ENCODE peak calls at places on chromosomes 12 and 14, in eight cellular contexts. Y, W, V, U, S, I, N and Q are unnamed samples.

GRCh38 chr12:46964496-46965098 is 114.8 kb upstream of the PCED1B start:
- DNase-seq in W (no peak), I (peak), Y (no peak), N (no peak), S (no peak), U (no peak), V (peak), Q (peak)

GRCh38 chr12:128557231-128557630 is 266.5 kb downstream of the SLC15A4 start:
- DNase-seq in S (no peak), N (no peak), I (no peak), Y (peak), V (no peak), U (no peak), W (no peak), Q (no peak)

GRCh38 chr14:80664576-80664975 is 277.0 kb downstream of the CEP128 start:
- DNase-seq in Y (no peak), S (no peak), N (no peak), V (peak), W (no peak), U (no peak), I (no peak), Q (no peak)

GRCh38 chr14:59262717-59263469 is 74.4 kb downstream of the DAAM1 start:
- DNase-seq in Y (no peak), I (no peak), W (peak), N (no peak), S (no peak), U (no peak), V (no peak), Q (peak)

GRCh38 chr12:56631790-56632700 is 1.9 kb upstream of the BAZ2A start:
- DNase-seq in N (peak), U (peak), V (peak), S (peak), Y (peak), I (peak), W (peak), Q (peak)

GRCh38 chr14:39431416-39432178 is 636 bp downstream of the FBXO33 start:
- DNase-seq in S (peak), Y (peak), N (peak), U (peak), W (peak), V (peak), I (peak), Q (peak)

GRCh38 chr14:103775506-103775905 is 59.9 kb downstream of the ZFYVE21 start:
- DNase-seq in U (no peak), Y (no peak), S (no peak), V (no peak), W (no peak), N (no peak), I (no peak), Q (no peak)

GRCh38 chr12:19988457-19988856 is 379.9 kb upstream of the PDE3A start:
- DNase-seq in U (no peak), I (no peak), N (no peak), V (no peak), Y (no peak), S (no peak), W (no peak), Q (no peak)

GRCh38 chr14:39875028-39875427 is 442.8 kb upstream of the FBXO33 start:
- DNase-seq in Y (no peak), I (no peak), V (no peak), S (no peak), U (no peak), N (no peak), W (no peak), Q (no peak)

GRCh38 chr12:119808441-119808840 is 68.7 kb downstream of the CIT start:
- DNase-seq in U (no peak), N (no peak), I (no peak), V (peak), S (no peak), W (no peak), Y (no peak), Q (no peak)

GRCh38 chr14:45212231-45212630 is 40.8 kb downstream of the MIS18BP1 start:
- DNase-seq in N (no peak), U (no peak), S (no peak), I (no peak), V (no peak), Y (no peak), W (no peak), Q (peak)

GRCh38 chr12:91778091-91778819 is 367.4 kb downstream of the BTG1 start:
- DNase-seq in S (no peak), I (no peak), V (no peak), U (peak), Y (no peak), N (no peak), W (no peak), Q (no peak)

GRCh38 chr12:29073631-29074239 is 75.3 kb upstream of the FAR2 start:
- DNase-seq in I (peak), U (peak), W (peak), S (no peak), N (no peak), Y (peak), V (peak), Q (no peak)

GRCh38 chr14:80313806-80314205 is 102.5 kb upstream of the DIO2 start:
- DNase-seq in N (no peak), I (no peak), V (no peak), W (no peak), Y (no peak), S (no peak), U (no peak), Q (no peak)

GRCh38 chr12:120905856-120906384 is 1.8 kb upstream of the SPPL3 start:
- DNase-seq in I (no peak), V (no peak), Y (no peak), N (no peak), W (no peak), S (no peak), U (no peak), Q (no peak)

GRCh38 chr14:77615231-77616132 is 955 bp downstream of the SPTLC2 start:
- DNase-seq in W (peak), I (peak), N (no peak), S (peak), Y (peak), V (peak), U (peak), Q (no peak)

GRCh38 chr14:75113932-75114539 is 12.8 kb downstream of the NEK9 start:
- DNase-seq in W (no peak), U (peak), N (no peak), Y (no peak), S (peak), V (no peak), I (peak), Q (no peak)

GRCh38 chr14:63220526-63220925 is 16.3 kb downstream of the RHOJ start:
- DNase-seq in Y (no peak), N (no peak), V (no peak), U (no peak), W (no peak), I (no peak), S (no peak), Q (no peak)

GRCh38 chr12:43208627-43209026 is 343.4 kb downstream of the ADAMTS20 start:
- DNase-seq in S (no peak), W (no peak), U (no peak), V (no peak), N (no peak), Y (no peak), I (no peak), Q (no peak)

GRCh38 chr12:53299101-53299453 is 418 bp upstream of the MYG1 start:
- DNase-seq in I (peak), N (no peak), Y (no peak), S (peak), U (peak), W (no peak), V (peak), Q (no peak)

GRCh38 chr14:76955575-76956252 is 72.8 kb downstream of the IRF2BPL start:
- DNase-seq in Y (no peak), I (peak), V (peak), S (peak), U (peak), W (no peak), N (no peak), Q (no peak)

GRCh38 chr14:24411468-24412454 is 13.0 kb downstream of the NYNRIN start:
- DNase-seq in V (peak), W (peak), I (no peak), U (peak), Y (peak), S (peak), N (no peak), Q (peak)

GRCh38 chr12:64610660-64611429 is 550 bp downstream of the RASSF3 start:
- DNase-seq in N (peak), W (peak), V (peak), I (peak), U (peak), Y (peak), S (peak), Q (peak)

GRCh38 chr14:100694579-100695422 is 31.9 kb upstream of the DLK1 start:
- DNase-seq in S (no peak), Y (no peak), U (no peak), V (no peak), W (no peak), I (no peak), N (no peak), Q (no peak)

GRCh38 chr12:106840217-106840616 is 65.7 kb downstream of the RIC8B start:
- DNase-seq in S (no peak), V (peak), N (no peak), Y (no peak), I (peak), U (no peak), W (no peak), Q (no peak)

GRCh38 chr12:71070416-71071155 is 87.2 kb downstream of the TSPAN8 start:
- DNase-seq in Y (no peak), W (no peak), U (no peak), V (no peak), S (no peak), I (no peak), N (no peak), Q (no peak)

GRCh38 chr12:126791122-126791521 is 1475.8 kb upstream of the TMEM132C start:
- DNase-seq in I (no peak), U (no peak), Y (no peak), S (no peak), V (no peak), N (no peak), W (no peak), Q (no peak)

GRCh38 chr12:56714431-56714929 is 10.6 kb downstream of the NACA start:
- DNase-seq in I (peak), S (no peak), Y (no peak), N (no peak), U (no peak), V (no peak), W (no peak), Q (no peak)

GRCh38 chr12:1473418-1473817 is 121.0 kb downstream of the FBXL14 start:
- DNase-seq in V (peak), W (no peak), I (no peak), N (no peak), Y (no peak), U (peak), S (peak), Q (no peak)